ENCODE peak calls at places on chromosomes 6 and 20, in ten cellular contexts. One of them, this sample, is unnamed. For H3K4me1 and H3K36me3, the result is how much of the 10 kb centered on the place peaks cover.

GRCh38 chr6:68689910-68690309 is 54.8 kb downstream of the ADGRB3 start:
- DNase-seq in CD8-positive, alpha-beta memory T cell: no peak
- DNase-seq in lower lobe of right lung: no peak
- DNase-seq in pancreas: no peak
- DNase-seq in fibroblast of lung: no peak
- DNase-seq in GM23338: no peak
- DNase-seq in GM23248: no peak
- DNase-seq in endodermal cell: no peak
- DNase-seq in body of pancreas: no peak
- DNase-seq in ascending aorta: no peak
- DNase-seq in this sample: no peak

GRCh38 chr6:80553071-80553740 is 446.7 kb downstream of the BCKDHB start:
- DNase-seq in CD8-positive, alpha-beta memory T cell: no peak
- DNase-seq in lower lobe of right lung: no peak
- DNase-seq in pancreas: no peak
- DNase-seq in fibroblast of lung: no peak
- DNase-seq in GM23338: no peak
- DNase-seq in GM23248: no peak
- DNase-seq in endodermal cell: no peak
- DNase-seq in body of pancreas: no peak
- DNase-seq in ascending aorta: no peak
- DNase-seq in this sample: no peak

GRCh38 chr6:104896914-104897313 is 37.2 kb upstream of the HACE1 start:
- DNase-seq in CD8-positive, alpha-beta memory T cell: no peak
- DNase-seq in lower lobe of right lung: no peak
- DNase-seq in pancreas: no peak
- DNase-seq in fibroblast of lung: peak
- DNase-seq in GM23338: peak
- DNase-seq in GM23248: peak
- DNase-seq in endodermal cell: no peak
- DNase-seq in body of pancreas: no peak
- DNase-seq in ascending aorta: no peak
- DNase-seq in this sample: no peak

GRCh38 chr6:104182811-104183210 is 676.9 kb downstream of the HACE1 start:
- DNase-seq in CD8-positive, alpha-beta memory T cell: no peak
- DNase-seq in lower lobe of right lung: no peak
- DNase-seq in pancreas: no peak
- DNase-seq in fibroblast of lung: no peak
- DNase-seq in GM23338: no peak
- DNase-seq in GM23248: peak
- DNase-seq in endodermal cell: no peak
- DNase-seq in body of pancreas: no peak
- DNase-seq in ascending aorta: no peak
- DNase-seq in this sample: no peak

GRCh38 chr6:117908246-117909107 is 1.4 kb downstream of the SLC35F1 start:
- DNase-seq in CD8-positive, alpha-beta memory T cell: no peak
- DNase-seq in lower lobe of right lung: no peak
- DNase-seq in pancreas: peak
- DNase-seq in fibroblast of lung: no peak
- DNase-seq in GM23338: peak
- DNase-seq in GM23248: peak
- DNase-seq in endodermal cell: no peak
- DNase-seq in body of pancreas: peak
- DNase-seq in ascending aorta: no peak
- DNase-seq in this sample: peak

GRCh38 chr6:133341607-133342158 is 100.5 kb downstream of the EYA4 start:
- DNase-seq in CD8-positive, alpha-beta memory T cell: no peak
- DNase-seq in lower lobe of right lung: no peak
- DNase-seq in pancreas: no peak
- DNase-seq in fibroblast of lung: peak
- DNase-seq in GM23338: no peak
- DNase-seq in GM23248: peak
- DNase-seq in endodermal cell: no peak
- DNase-seq in body of pancreas: no peak
- DNase-seq in ascending aorta: no peak
- DNase-seq in this sample: no peak

GRCh38 chr6:22043284-22043962 is 253.4 kb downstream of the PRL start:
- DNase-seq in CD8-positive, alpha-beta memory T cell: no peak
- DNase-seq in lower lobe of right lung: no peak
- DNase-seq in pancreas: no peak
- DNase-seq in fibroblast of lung: peak
- DNase-seq in GM23338: no peak
- DNase-seq in GM23248: peak
- DNase-seq in endodermal cell: no peak
- DNase-seq in body of pancreas: no peak
- DNase-seq in ascending aorta: no peak
- DNase-seq in this sample: peak

GRCh38 chr6:39753745-39754084 is 28.5 kb upstream of the KIF6 start:
- DNase-seq in CD8-positive, alpha-beta memory T cell: no peak
- DNase-seq in lower lobe of right lung: no peak
- DNase-seq in pancreas: no peak
- DNase-seq in fibroblast of lung: peak
- DNase-seq in GM23338: no peak
- DNase-seq in GM23248: peak
- DNase-seq in endodermal cell: no peak
- DNase-seq in body of pancreas: no peak
- DNase-seq in ascending aorta: peak
- DNase-seq in this sample: peak

GRCh38 chr20:24914388-24915241 is 34.5 kb upstream of the CST7 start:
- DNase-seq in CD8-positive, alpha-beta memory T cell: no peak
- DNase-seq in lower lobe of right lung: no peak
- DNase-seq in pancreas: no peak
- DNase-seq in fibroblast of lung: no peak
- DNase-seq in GM23338: no peak
- DNase-seq in GM23248: no peak
- DNase-seq in endodermal cell: no peak
- DNase-seq in body of pancreas: peak
- DNase-seq in ascending aorta: no peak
- DNase-seq in this sample: no peak

GRCh38 chr20:50070361-50070760 is 42.6 kb downstream of the UBE2V1 start:
- DNase-seq in CD8-positive, alpha-beta memory T cell: no peak
- DNase-seq in lower lobe of right lung: no peak
- DNase-seq in pancreas: peak
- DNase-seq in fibroblast of lung: no peak
- DNase-seq in GM23338: no peak
- DNase-seq in GM23248: no peak
- DNase-seq in endodermal cell: no peak
- DNase-seq in body of pancreas: no peak
- DNase-seq in ascending aorta: no peak
- DNase-seq in this sample: no peak

GRCh38 chr6:104955491-104955890 is 1.4 kb upstream of the LIN28B start:
- DNase-seq in CD8-positive, alpha-beta memory T cell: no peak
- DNase-seq in lower lobe of right lung: no peak
- DNase-seq in pancreas: no peak
- DNase-seq in fibroblast of lung: no peak
- DNase-seq in GM23338: peak
- DNase-seq in GM23248: no peak
- DNase-seq in endodermal cell: peak
- DNase-seq in body of pancreas: no peak
- DNase-seq in ascending aorta: no peak
- DNase-seq in this sample: no peak

GRCh38 chr6:166952122-166952521 is 4.2 kb downstream of the RNASET2 start:
- DNase-seq in CD8-positive, alpha-beta memory T cell: no peak
- DNase-seq in lower lobe of right lung: no peak
- DNase-seq in pancreas: no peak
- DNase-seq in fibroblast of lung: no peak
- DNase-seq in GM23338: no peak
- DNase-seq in GM23248: no peak
- DNase-seq in endodermal cell: peak
- DNase-seq in body of pancreas: no peak
- DNase-seq in ascending aorta: no peak
- DNase-seq in this sample: no peak
- H3K4me1 ChIP-seq in CD8-positive, alpha-beta memory T cell: half or more
- H3K4me1 ChIP-seq in lower lobe of right lung: under half
- H3K4me1 ChIP-seq in pancreas: under half
- H3K4me1 ChIP-seq in fibroblast of lung: under half
- H3K4me1 ChIP-seq in GM23338: under half
- H3K4me1 ChIP-seq in GM23248: under half
- H3K4me1 ChIP-seq in endodermal cell: under half
- H3K4me1 ChIP-seq in body of pancreas: under half
- H3K4me1 ChIP-seq in ascending aorta: under half
- H3K4me1 ChIP-seq in this sample: under half

DNA sequence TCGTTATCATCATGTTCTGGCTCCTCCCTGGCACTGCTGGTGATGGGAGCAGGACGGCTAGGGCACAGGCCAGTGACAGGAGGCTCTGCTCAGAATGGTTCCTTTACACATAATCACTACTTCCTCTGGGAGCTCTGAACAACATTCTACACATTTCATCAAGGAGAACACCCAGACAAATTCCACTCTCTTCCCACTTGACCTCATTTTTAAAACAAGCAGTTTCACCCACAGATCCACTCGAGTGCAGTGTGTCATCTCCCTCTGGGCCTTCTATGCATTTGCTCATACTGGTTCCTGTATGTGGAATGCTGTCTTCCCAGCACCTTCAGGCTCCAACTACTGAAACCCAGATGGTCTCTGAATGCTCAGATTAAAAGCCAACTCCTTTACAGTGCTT is 84.8 kb downstream of the ELOVL5 start:
- DNase-seq in CD8-positive, alpha-beta memory T cell: no peak
- DNase-seq in lower lobe of right lung: no peak
- DNase-seq in pancreas: no peak
- DNase-seq in fibroblast of lung: no peak
- DNase-seq in GM23338: no peak
- DNase-seq in GM23248: peak
- DNase-seq in endodermal cell: no peak
- DNase-seq in body of pancreas: no peak
- DNase-seq in ascending aorta: no peak
- DNase-seq in this sample: no peak
- H3K36me3 ChIP-seq in CD8-positive, alpha-beta memory T cell: half or more
- H3K36me3 ChIP-seq in lower lobe of right lung: half or more
- H3K36me3 ChIP-seq in pancreas: under half
- H3K36me3 ChIP-seq in fibroblast of lung: under half
- H3K36me3 ChIP-seq in GM23338: under half
- H3K36me3 ChIP-seq in GM23248: under half
- H3K36me3 ChIP-seq in endodermal cell: half or more
- H3K36me3 ChIP-seq in body of pancreas: under half
- H3K36me3 ChIP-seq in ascending aorta: under half
- H3K36me3 ChIP-seq in this sample: under half

GRCh38 chr20:11453430-11453829 is 464.3 kb upstream of the BTBD3 start:
- DNase-seq in CD8-positive, alpha-beta memory T cell: no peak
- DNase-seq in lower lobe of right lung: no peak
- DNase-seq in pancreas: no peak
- DNase-seq in fibroblast of lung: peak
- DNase-seq in GM23338: no peak
- DNase-seq in GM23248: peak
- DNase-seq in endodermal cell: no peak
- DNase-seq in body of pancreas: no peak
- DNase-seq in ascending aorta: no peak
- DNase-seq in this sample: no peak
- H3K4me1 ChIP-seq in CD8-positive, alpha-beta memory T cell: under half
- H3K4me1 ChIP-seq in lower lobe of right lung: under half
- H3K4me1 ChIP-seq in pancreas: under half
- H3K4me1 ChIP-seq in fibroblast of lung: under half
- H3K4me1 ChIP-seq in GM23338: under half
- H3K4me1 ChIP-seq in GM23248: under half
- H3K4me1 ChIP-seq in endodermal cell: under half
- H3K4me1 ChIP-seq in body of pancreas: under half
- H3K4me1 ChIP-seq in ascending aorta: under half
- H3K4me1 ChIP-seq in this sample: under half

DNA sequence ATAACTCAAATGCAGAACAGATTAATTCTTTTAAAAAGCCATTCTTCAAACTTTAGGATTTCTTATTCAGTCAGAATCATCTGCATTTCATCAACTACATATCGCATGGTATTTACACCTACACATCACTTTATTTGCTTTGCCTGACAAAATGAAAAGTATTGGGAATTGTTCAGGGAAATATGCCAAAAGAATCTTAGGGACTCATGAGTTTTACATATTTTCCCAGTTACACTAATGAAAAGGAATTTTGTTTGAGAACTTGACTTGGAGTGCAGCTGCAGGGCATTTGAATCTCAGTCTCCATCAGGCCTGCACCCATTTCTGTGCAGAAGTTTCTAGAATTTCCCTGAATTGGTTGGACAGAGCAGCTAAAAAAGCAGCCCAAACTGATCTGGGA is 65.3 kb downstream of the MTHFD1L start:
- DNase-seq in CD8-positive, alpha-beta memory T cell: no peak
- DNase-seq in lower lobe of right lung: no peak
- DNase-seq in pancreas: no peak
- DNase-seq in fibroblast of lung: peak
- DNase-seq in GM23338: no peak
- DNase-seq in GM23248: peak
- DNase-seq in endodermal cell: no peak
- DNase-seq in body of pancreas: no peak
- DNase-seq in ascending aorta: no peak
- DNase-seq in this sample: no peak
- H3K36me3 ChIP-seq in CD8-positive, alpha-beta memory T cell: under half
- H3K36me3 ChIP-seq in lower lobe of right lung: under half
- H3K36me3 ChIP-seq in pancreas: under half
- H3K36me3 ChIP-seq in fibroblast of lung: under half
- H3K36me3 ChIP-seq in GM23338: under half
- H3K36me3 ChIP-seq in GM23248: under half
- H3K36me3 ChIP-seq in endodermal cell: half or more
- H3K36me3 ChIP-seq in body of pancreas: under half
- H3K36me3 ChIP-seq in ascending aorta: under half
- H3K36me3 ChIP-seq in this sample: under half

GRCh38 chr6:24865161-24865560 is 66.4 kb upstream of the ARMH2 start:
- DNase-seq in CD8-positive, alpha-beta memory T cell: no peak
- DNase-seq in lower lobe of right lung: no peak
- DNase-seq in pancreas: no peak
- DNase-seq in fibroblast of lung: no peak
- DNase-seq in GM23338: no peak
- DNase-seq in GM23248: no peak
- DNase-seq in endodermal cell: no peak
- DNase-seq in body of pancreas: no peak
- DNase-seq in ascending aorta: no peak
- DNase-seq in this sample: no peak
- H3K4me1 ChIP-seq in CD8-positive, alpha-beta memory T cell: half or more
- H3K4me1 ChIP-seq in lower lobe of right lung: under half
- H3K4me1 ChIP-seq in pancreas: under half
- H3K4me1 ChIP-seq in fibroblast of lung: under half
- H3K4me1 ChIP-seq in GM23338: under half
- H3K4me1 ChIP-seq in GM23248: under half
- H3K4me1 ChIP-seq in endodermal cell: under half
- H3K4me1 ChIP-seq in body of pancreas: under half
- H3K4me1 ChIP-seq in ascending aorta: under half
- H3K4me1 ChIP-seq in this sample: under half

This sample was measured in uterus.